ENCODE peak calls at places on chromosomes 4 and X, in six cellular contexts. O, Q, U, G, T and A are unnamed samples.
A peak's percentile ranks its signal among the peaks of the same experiment; 100 is the strongest.

GRCh38 chr4:142582340-142582739 is 263.8 kb downstream of the INPP4B start:
- DNase-seq in G (no peak), Q (no peak), O (no peak), U (no peak), T (no peak), A (no peak)

GRCh38 chrX:124719060-124719459 is 372.7 kb downstream of the SH2D1A start:
- DNase-seq in U (no peak), Q (no peak), G (no peak), O (no peak), T (no peak), A (no peak)

GRCh38 chr4:177127658-177128057 is 182.0 kb upstream of the NEIL3 start:
- DNase-seq in O (no peak), U (no peak), T (no peak), Q (no peak), G (no peak), A (no peak)

GRCh38 chrX:31932769-31933168 is 860.9 kb upstream of the FTHL17 start:
- DNase-seq in O (no peak), G (no peak), Q (no peak), T (no peak), U (no peak), A (no peak)

GRCh38 chrX:55057691-55058249 is 17.1 kb upstream of the PAGE2B start:
- DNase-seq in U (peak; percentile 14), Q (peak; percentile 1), O (peak; percentile 17), G (peak; percentile 14), T (no peak), A (peak; percentile 9)

GRCh38 chr4:13656569-13656988 is 29.1 kb upstream of the BOD1L1 start:
- DNase-seq in G (peak; percentile 64), Q (peak; percentile 13), U (peak; percentile 81), O (peak; percentile 72), T (peak; percentile 21), A (peak; percentile 53)

GRCh38 chrX:11180571-11180970 is 69.4 kb downstream of the HCCS start:
- DNase-seq in G (no peak), T (no peak), O (no peak), Q (no peak), U (no peak), A (no peak)

GRCh38 chrX:116726806-116727205 is 264.0 kb upstream of the CT83 start:
- DNase-seq in T (no peak), G (no peak), Q (no peak), O (no peak), U (no peak), A (no peak)

GRCh38 chrX:134026732-134027311 is 41.4 kb upstream of the GPC3 start:
- DNase-seq in G (peak; percentile 0), Q (peak; percentile 3), U (peak; percentile 34), T (peak; percentile 16), O (peak; percentile 2), A (no peak)

GRCh38 chr4:33940281-33940680 is 2304.0 kb downstream of the ARAP2 start:
- DNase-seq in T (no peak), G (no peak), U (no peak), O (no peak), Q (no peak), A (no peak)

GRCh38 chr4:153679476-153679875 is 4.6 kb upstream of the TLR2 start:
- DNase-seq in U (no peak), Q (no peak), T (no peak), G (no peak), O (no peak), A (no peak)

GRCh38 chr4:107035711-107036601 is at the start of gene DKK2:
- DNase-seq in Q (no peak), O (no peak), U (peak; percentile 7), G (no peak), T (no peak), A (no peak)

GRCh38 chr4:77783881-77784280 is 35.3 kb downstream of the CNOT6L start:
- DNase-seq in Q (no peak), U (no peak), G (no peak), T (no peak), O (no peak), A (no peak)

GRCh38 chr4:71498002-71498401 is 159.2 kb downstream of the SLC4A4 start:
- DNase-seq in Q (no peak), O (no peak), G (no peak), T (peak; percentile 19), U (no peak), A (no peak)

GRCh38 chr4:31246856-31247255 is 526.7 kb downstream of the PCDH7 start:
- DNase-seq in G (no peak), Q (no peak), O (no peak), T (no peak), U (no peak), A (no peak)

GRCh38 chrX:119155416-119156035 is 27.9 kb upstream of the KIAA1210 start:
- DNase-seq in G (no peak), O (no peak), T (peak; percentile 31), Q (no peak), U (no peak), A (no peak)

GRCh38 chrX:133575501-133575900 is 160.2 kb upstream of the GPC4 start:
- DNase-seq in T (no peak), G (no peak), O (no peak), U (no peak), Q (no peak), A (no peak)

GRCh38 chr4:112312610-112313239 is 15.6 kb downstream of the ALPK1 start:
- DNase-seq in O (no peak), T (no peak), U (no peak), Q (no peak), G (no peak), A (no peak)

GRCh38 chr4:185470503-185471195 is 884 bp downstream of the CCDC110 start:
- DNase-seq in T (no peak), O (peak; percentile 52), Q (no peak), G (no peak), U (no peak), A (no peak)

GRCh38 chrX:63713510-63713909 is 71.5 kb downstream of the ARHGEF9 start:
- DNase-seq in G (no peak), Q (no peak), T (no peak), U (no peak), O (no peak), A (no peak)

GRCh38 chr4:38663021-38663800 is 788 bp upstream of the KLF3 start:
- DNase-seq in U (peak; percentile 62), T (no peak), G (no peak), Q (no peak), O (peak; percentile 67), A (no peak)

GRCh38 chr4:175431635-175432034 is 380.4 kb downstream of the GPM6A start:
- DNase-seq in G (no peak), T (no peak), U (no peak), O (no peak), Q (no peak), A (no peak)

GRCh38 chr4:7654550-7655266 is 220.0 kb upstream of the PSAPL1 start:
- DNase-seq in G (no peak), Q (no peak), U (no peak), T (no peak), O (no peak), A (no peak)

GRCh38 chr4:18616720-18617119 is 595.2 kb upstream of the LCORL start:
- DNase-seq in T (no peak), O (no peak), G (no peak), U (no peak), Q (no peak), A (no peak)

GRCh38 chr4:114146947-114147618 is 167.6 kb upstream of the ARSJ start:
- DNase-seq in T (no peak), G (no peak), U (no peak), O (no peak), Q (peak; percentile 58), A (no peak)

GRCh38 chrX:104659037-104659744 is 93.2 kb downstream of the IL1RAPL2 start:
- DNase-seq in O (no peak), G (no peak), T (no peak), Q (no peak), U (no peak), A (no peak)